ENCODE peak calls at places on chromosomes 2 and 18, in six cellular contexts. One of them, this sample, is unnamed.

GRCh38 chr2:107062173-107062572 is 176.2 kb upstream of the ST6GAL2 start:
- DNase-seq in BJ: no peak
- DNase-seq in natural killer cell: no peak
- DNase-seq in GM13976: no peak
- DNase-seq in SK-N-SH: no peak
- DNase-seq in right lobe of liver: no peak
- DNase-seq in this sample: no peak

GRCh38 chr2:234678721-234679120 is 181.8 kb upstream of the ARL4C start:
- DNase-seq in GM13976: no peak
- DNase-seq in natural killer cell: no peak
- DNase-seq in SK-N-SH: no peak
- DNase-seq in BJ: no peak
- DNase-seq in right lobe of liver: no peak
- DNase-seq in this sample: no peak

GRCh38 chr2:177038772-177039484 is 173.7 kb upstream of the HNRNPA3 start:
- DNase-seq in right lobe of liver: no peak
- DNase-seq in SK-N-SH: peak; percentile 58
- DNase-seq in GM13976: no peak
- DNase-seq in natural killer cell: no peak
- DNase-seq in BJ: no peak
- DNase-seq in this sample: no peak

GRCh38 chr2:85183481-85183880 is 50.3 kb downstream of the TCF7L1 start:
- DNase-seq in right lobe of liver: no peak
- DNase-seq in SK-N-SH: no peak
- DNase-seq in GM13976: no peak
- DNase-seq in natural killer cell: no peak
- DNase-seq in BJ: peak; percentile 31
- DNase-seq in this sample: no peak

GRCh38 chr2:215367647-215368492 is 56.0 kb downstream of the ATIC start:
- DNase-seq in SK-N-SH: no peak
- DNase-seq in natural killer cell: no peak
- DNase-seq in BJ: peak; percentile 17
- DNase-seq in GM13976: no peak
- DNase-seq in right lobe of liver: no peak
- DNase-seq in this sample: no peak

GRCh38 chr2:231483398-231484329 is 19.4 kb upstream of the NCL start:
- DNase-seq in GM13976: peak; percentile 70
- DNase-seq in BJ: no peak
- DNase-seq in SK-N-SH: peak; percentile 39
- DNase-seq in natural killer cell: no peak
- DNase-seq in right lobe of liver: peak; percentile 59
- DNase-seq in this sample: peak; percentile 71

GRCh38 chr2:196289000-196289399 is 117.6 kb upstream of the STK17B start:
- DNase-seq in natural killer cell: no peak
- DNase-seq in GM13976: peak; percentile 32
- DNase-seq in BJ: no peak
- DNase-seq in SK-N-SH: no peak
- DNase-seq in right lobe of liver: no peak
- DNase-seq in this sample: no peak

GRCh38 chr2:31386172-31386571 is 28.4 kb downstream of the XDH start:
- DNase-seq in SK-N-SH: no peak
- DNase-seq in GM13976: no peak
- DNase-seq in right lobe of liver: no peak
- DNase-seq in natural killer cell: no peak
- DNase-seq in BJ: no peak
- DNase-seq in this sample: no peak

GRCh38 chr2:3246406-3246805 is 131.2 kb downstream of the EIPR1 start:
- DNase-seq in right lobe of liver: no peak
- DNase-seq in GM13976: no peak
- DNase-seq in BJ: no peak
- DNase-seq in natural killer cell: no peak
- DNase-seq in SK-N-SH: no peak
- DNase-seq in this sample: no peak

GRCh38 chr2:132544045-132544630 is 125.9 kb downstream of the LYPD1 start:
- DNase-seq in BJ: no peak
- DNase-seq in GM13976: no peak
- DNase-seq in right lobe of liver: no peak
- DNase-seq in natural killer cell: no peak
- DNase-seq in SK-N-SH: no peak
- DNase-seq in this sample: no peak

GRCh38 chr2:67954125-67954748 is 108.6 kb downstream of the C1D start:
- DNase-seq in BJ: no peak
- DNase-seq in natural killer cell: no peak
- DNase-seq in GM13976: no peak
- DNase-seq in right lobe of liver: no peak
- DNase-seq in SK-N-SH: no peak
- DNase-seq in this sample: no peak

GRCh38 chr2:5691659-5692529 is at the start of gene SOX11:
- DNase-seq in right lobe of liver: no peak
- DNase-seq in BJ: peak; percentile 49
- DNase-seq in natural killer cell: no peak
- DNase-seq in SK-N-SH: peak; percentile 99
- DNase-seq in GM13976: no peak
- DNase-seq in this sample: no peak

GRCh38 chr2:218895326-218895725 is 14.7 kb downstream of the WNT10A start:
- DNase-seq in natural killer cell: no peak
- DNase-seq in right lobe of liver: no peak
- DNase-seq in SK-N-SH: peak; percentile 28
- DNase-seq in GM13976: no peak
- DNase-seq in BJ: no peak
- DNase-seq in this sample: no peak

GRCh38 chr2:52416340-52416739 is 1351.3 kb upstream of the CHAC2 start:
- DNase-seq in GM13976: no peak
- DNase-seq in BJ: no peak
- DNase-seq in SK-N-SH: no peak
- DNase-seq in right lobe of liver: no peak
- DNase-seq in natural killer cell: no peak
- DNase-seq in this sample: no peak
- TF ChIP-seq CTCF in GM13976: no peak
- TF ChIP-seq CTCF in BJ: no peak
- TF ChIP-seq CTCF in SK-N-SH: peak; percentile 33
- TF ChIP-seq CTCF in right lobe of liver: peak; percentile 43
- TF ChIP-seq CTCF in natural killer cell: no peak
- TF ChIP-seq CTCF in this sample: no peak

GRCh38 chr18:40159141-40160017 is 1795.7 kb upstream of the PIK3C3 start:
- DNase-seq in SK-N-SH: peak; percentile 27
- DNase-seq in GM13976: no peak
- DNase-seq in natural killer cell: no peak
- DNase-seq in right lobe of liver: no peak
- DNase-seq in BJ: no peak
- DNase-seq in this sample: no peak
- TF ChIP-seq CTCF in SK-N-SH: peak; percentile 62
- TF ChIP-seq CTCF in GM13976: no peak
- TF ChIP-seq CTCF in natural killer cell: no peak
- TF ChIP-seq CTCF in right lobe of liver: peak; percentile 34
- TF ChIP-seq CTCF in BJ: peak; percentile 60
- TF ChIP-seq CTCF in this sample: no peak

GRCh38 chr2:59312022-59312421 is 1070.9 kb upstream of the FANCL start:
- DNase-seq in right lobe of liver: no peak
- DNase-seq in BJ: no peak
- DNase-seq in GM13976: no peak
- DNase-seq in natural killer cell: no peak
- DNase-seq in SK-N-SH: no peak
- DNase-seq in this sample: no peak

GRCh38 chr2:59308108-59308507 is 1067.0 kb upstream of the FANCL start:
- DNase-seq in natural killer cell: no peak
- DNase-seq in right lobe of liver: no peak
- DNase-seq in BJ: no peak
- DNase-seq in SK-N-SH: no peak
- DNase-seq in GM13976: no peak
- DNase-seq in this sample: no peak

GRCh38 chr2:59302683-59303082 is 1061.6 kb upstream of the FANCL start:
- DNase-seq in right lobe of liver: no peak
- DNase-seq in SK-N-SH: no peak
- DNase-seq in BJ: no peak
- DNase-seq in natural killer cell: no peak
- DNase-seq in GM13976: no peak
- DNase-seq in this sample: no peak

GRCh38 chr2:59303272-59303671 is 1062.1 kb upstream of the FANCL start:
- DNase-seq in SK-N-SH: no peak
- DNase-seq in right lobe of liver: no peak
- DNase-seq in BJ: no peak
- DNase-seq in natural killer cell: no peak
- DNase-seq in GM13976: no peak
- DNase-seq in this sample: no peak

GRCh38 chr2:59307196-59307595 is 1066.1 kb upstream of the FANCL start:
- DNase-seq in SK-N-SH: no peak
- DNase-seq in natural killer cell: no peak
- DNase-seq in GM13976: no peak
- DNase-seq in right lobe of liver: no peak
- DNase-seq in BJ: no peak
- DNase-seq in this sample: no peak
- TF ChIP-seq CTCF in SK-N-SH: no peak
- TF ChIP-seq CTCF in natural killer cell: no peak
- TF ChIP-seq CTCF in GM13976: no peak
- TF ChIP-seq CTCF in right lobe of liver: no peak
- TF ChIP-seq CTCF in BJ: no peak
- TF ChIP-seq CTCF in this sample: no peak

GRCh38 chr18:24023185-24023814 is 8.7 kb downstream of the TTC39C start:
- DNase-seq in SK-N-SH: peak; percentile 68
- DNase-seq in GM13976: no peak
- DNase-seq in right lobe of liver: no peak
- DNase-seq in BJ: no peak
- DNase-seq in natural killer cell: no peak
- DNase-seq in this sample: no peak
- TF ChIP-seq CTCF in SK-N-SH: peak; percentile 17
- TF ChIP-seq CTCF in GM13976: no peak
- TF ChIP-seq CTCF in right lobe of liver: no peak
- TF ChIP-seq CTCF in BJ: peak; percentile 10
- TF ChIP-seq CTCF in natural killer cell: no peak
- TF ChIP-seq CTCF in this sample: no peak

DNA sequence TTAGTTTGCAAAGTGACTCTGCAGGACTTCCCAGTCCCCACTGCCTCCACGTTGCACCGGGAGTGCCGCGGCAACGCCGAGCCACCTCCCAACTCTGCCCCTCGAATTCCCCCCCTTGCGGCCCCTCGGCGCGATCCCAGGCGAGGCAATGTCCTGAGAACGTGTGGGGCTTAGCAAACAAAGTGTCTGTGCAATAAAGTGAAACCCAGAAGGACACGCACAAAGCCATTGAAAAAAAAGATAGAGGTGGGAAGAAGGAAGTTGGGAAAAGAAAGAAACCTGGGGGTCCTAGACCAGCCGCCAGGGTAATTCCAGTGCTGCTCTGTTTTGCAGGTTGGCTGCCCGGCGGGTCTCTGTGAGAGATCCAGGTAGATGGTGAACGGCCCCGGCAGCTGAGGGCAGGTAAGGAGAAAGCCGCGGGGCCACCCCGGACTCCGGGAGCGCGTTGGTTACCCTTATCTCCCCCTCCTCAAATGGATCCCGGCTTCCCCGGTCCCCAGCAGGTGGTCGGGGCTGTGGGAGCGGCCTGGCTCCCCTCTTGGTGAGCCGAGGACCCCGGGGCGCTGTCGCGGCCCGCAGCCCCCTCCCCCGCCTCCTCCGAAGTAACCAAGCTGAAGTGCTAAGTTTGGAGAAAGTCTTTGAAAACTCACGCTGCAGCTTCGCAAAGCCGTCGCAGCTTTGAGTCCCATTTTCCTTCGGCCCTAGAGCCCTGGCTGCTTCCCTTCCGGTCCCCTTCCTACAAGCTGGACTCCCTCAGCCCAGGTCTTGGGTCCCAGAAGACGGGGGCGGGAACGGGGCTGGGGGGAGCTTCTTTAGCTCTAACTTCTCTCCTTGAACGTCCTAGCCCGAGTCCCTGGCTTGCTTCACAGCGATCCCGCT is 525 bp downstream of the OTX1 start:
- DNase-seq in right lobe of liver: no peak
- DNase-seq in GM13976: peak; percentile 48
- DNase-seq in SK-N-SH: peak; percentile 58
- DNase-seq in natural killer cell: no peak
- DNase-seq in BJ: no peak
- DNase-seq in this sample: no peak
- TF ChIP-seq CTCF in right lobe of liver: no peak
- TF ChIP-seq CTCF in GM13976: no peak
- TF ChIP-seq CTCF in SK-N-SH: no peak
- TF ChIP-seq CTCF in natural killer cell: no peak
- TF ChIP-seq CTCF in BJ: no peak
- TF ChIP-seq CTCF in this sample: no peak

GRCh38 chr2:119495948-119496347 is 28.3 kb downstream of the SCTR start:
- DNase-seq in GM13976: no peak
- DNase-seq in natural killer cell: no peak
- DNase-seq in BJ: no peak
- DNase-seq in SK-N-SH: no peak
- DNase-seq in right lobe of liver: no peak
- DNase-seq in this sample: peak; percentile 59
- TF ChIP-seq CTCF in GM13976: no peak
- TF ChIP-seq CTCF in natural killer cell: no peak
- TF ChIP-seq CTCF in BJ: no peak
- TF ChIP-seq CTCF in SK-N-SH: no peak
- TF ChIP-seq CTCF in right lobe of liver: no peak
- TF ChIP-seq CTCF in this sample: no peak

GRCh38 chr2:175766880-175767279 is 235.2 kb downstream of the LNPK start:
- DNase-seq in SK-N-SH: no peak
- DNase-seq in BJ: no peak
- DNase-seq in GM13976: no peak
- DNase-seq in natural killer cell: no peak
- DNase-seq in right lobe of liver: no peak
- DNase-seq in this sample: no peak
- TF ChIP-seq CTCF in SK-N-SH: no peak
- TF ChIP-seq CTCF in BJ: no peak
- TF ChIP-seq CTCF in GM13976: no peak
- TF ChIP-seq CTCF in natural killer cell: no peak
- TF ChIP-seq CTCF in right lobe of liver: no peak
- TF ChIP-seq CTCF in this sample: no peak

This sample was measured in pancreas.